ENCODE peak calls at places on chromosomes 3 and 15, in seven cellular contexts. One of them, this sample, is unnamed.

GRCh38 chr15:69009353-69009752 is 5.1 kb upstream of the NOX5 start:
- DNase-seq in choroid plexus epithelial cell: no peak
- DNase-seq in H7: no peak
- DNase-seq in endodermal cell: no peak
- DNase-seq in IMR-90: no peak
- DNase-seq in GM23248: no peak
- DNase-seq in ovary: no peak
- DNase-seq in this sample: no peak

GRCh38 chr3:31550452-31551251 is 17.9 kb downstream of the STT3B start:
- DNase-seq in choroid plexus epithelial cell: peak; percentile 53
- DNase-seq in H7: peak; percentile 32
- DNase-seq in endodermal cell: no peak
- DNase-seq in IMR-90: peak; percentile 40
- DNase-seq in GM23248: peak; percentile 57
- DNase-seq in ovary: no peak
- DNase-seq in this sample: no peak

GRCh38 chr3:25182794-25183193 is 245.3 kb upstream of the RARB start:
- DNase-seq in choroid plexus epithelial cell: peak; percentile 4
- DNase-seq in H7: no peak
- DNase-seq in endodermal cell: no peak
- DNase-seq in IMR-90: no peak
- DNase-seq in GM23248: no peak
- DNase-seq in ovary: no peak
- DNase-seq in this sample: no peak

GRCh38 chr15:76187151-76187550 is 124.1 kb downstream of the ETFA start:
- DNase-seq in choroid plexus epithelial cell: no peak
- DNase-seq in H7: no peak
- DNase-seq in endodermal cell: no peak
- DNase-seq in IMR-90: no peak
- DNase-seq in GM23248: no peak
- DNase-seq in ovary: no peak
- DNase-seq in this sample: no peak

GRCh38 chr15:40344631-40345120 is 3.9 kb upstream of the CCDC9B start:
- DNase-seq in choroid plexus epithelial cell: peak; percentile 76
- DNase-seq in H7: peak; percentile 94
- DNase-seq in endodermal cell: peak; percentile 85
- DNase-seq in IMR-90: peak; percentile 69
- DNase-seq in GM23248: peak; percentile 84
- DNase-seq in ovary: peak; percentile 75
- DNase-seq in this sample: peak; percentile 58

GRCh38 chr3:194112120-194113106 is 23.5 kb upstream of the HES1 start:
- DNase-seq in choroid plexus epithelial cell: no peak
- DNase-seq in H7: peak; percentile 26
- DNase-seq in endodermal cell: no peak
- DNase-seq in IMR-90: no peak
- DNase-seq in GM23248: no peak
- DNase-seq in ovary: no peak
- DNase-seq in this sample: no peak

GRCh38 chr15:69296606-69297005 is 2.1 kb upstream of the PAQR5 start:
- DNase-seq in choroid plexus epithelial cell: no peak
- DNase-seq in H7: no peak
- DNase-seq in endodermal cell: no peak
- DNase-seq in IMR-90: no peak
- DNase-seq in GM23248: no peak
- DNase-seq in ovary: no peak
- DNase-seq in this sample: no peak

GRCh38 chr3:128723477-128723876 is 2.5 kb upstream of the RAB7A start:
- DNase-seq in choroid plexus epithelial cell: no peak
- DNase-seq in H7: no peak
- DNase-seq in endodermal cell: no peak
- DNase-seq in IMR-90: no peak
- DNase-seq in GM23248: no peak
- DNase-seq in ovary: no peak
- DNase-seq in this sample: no peak

GRCh38 chr3:34200576-34200975 is 402.1 kb downstream of the PDCD6IP start:
- DNase-seq in choroid plexus epithelial cell: no peak
- DNase-seq in H7: no peak
- DNase-seq in endodermal cell: no peak
- DNase-seq in IMR-90: no peak
- DNase-seq in GM23248: no peak
- DNase-seq in ovary: no peak
- DNase-seq in this sample: peak; percentile 36

GRCh38 chr3:185365281-185366211 is 2.6 kb downstream of the MAP3K13 start:
- DNase-seq in choroid plexus epithelial cell: no peak
- DNase-seq in H7: no peak
- DNase-seq in endodermal cell: no peak
- DNase-seq in IMR-90: no peak
- DNase-seq in GM23248: no peak
- DNase-seq in ovary: no peak
- DNase-seq in this sample: no peak

GRCh38 chr3:51622868-51623267 is 48.2 kb upstream of the TEX264 start:
- DNase-seq in choroid plexus epithelial cell: peak; percentile 85
- DNase-seq in H7: no peak
- DNase-seq in endodermal cell: no peak
- DNase-seq in IMR-90: peak; percentile 72
- DNase-seq in GM23248: peak; percentile 52
- DNase-seq in ovary: peak; percentile 47
- DNase-seq in this sample: no peak

GRCh38 chr3:31106204-31106603 is 211.7 kb upstream of the GADL1 start:
- DNase-seq in choroid plexus epithelial cell: peak; percentile 75
- DNase-seq in H7: no peak
- DNase-seq in endodermal cell: no peak
- DNase-seq in IMR-90: peak; percentile 74
- DNase-seq in GM23248: peak; percentile 94
- DNase-seq in ovary: no peak
- DNase-seq in this sample: no peak

GRCh38 chr3:171967137-171967783 is 72.1 kb upstream of the FNDC3B start:
- DNase-seq in choroid plexus epithelial cell: peak; percentile 72
- DNase-seq in H7: no peak
- DNase-seq in endodermal cell: no peak
- DNase-seq in IMR-90: peak; percentile 90
- DNase-seq in GM23248: peak; percentile 91
- DNase-seq in ovary: no peak
- DNase-seq in this sample: no peak

GRCh38 chr15:43067717-43068461 is 37.9 kb downstream of the UBR1 start:
- DNase-seq in choroid plexus epithelial cell: peak; percentile 20
- DNase-seq in H7: peak; percentile 25
- DNase-seq in endodermal cell: no peak
- DNase-seq in IMR-90: peak; percentile 52
- DNase-seq in GM23248: peak; percentile 46
- DNase-seq in ovary: no peak
- DNase-seq in this sample: peak; percentile 11

GRCh38 chr3:69051796-69052566 is at the start of gene TMF1:
- DNase-seq in choroid plexus epithelial cell: peak; percentile 100
- DNase-seq in H7: peak; percentile 90
- DNase-seq in endodermal cell: peak; percentile 99
- DNase-seq in IMR-90: peak; percentile 99
- DNase-seq in GM23248: peak; percentile 100
- DNase-seq in ovary: peak; percentile 98
- DNase-seq in this sample: peak; percentile 99

GRCh38 chr15:89754361-89755154 is 3.5 kb upstream of the MESP1 start:
- DNase-seq in choroid plexus epithelial cell: no peak
- DNase-seq in H7: no peak
- DNase-seq in endodermal cell: no peak
- DNase-seq in IMR-90: peak; percentile 28
- DNase-seq in GM23248: no peak
- DNase-seq in ovary: no peak
- DNase-seq in this sample: no peak

GRCh38 chr3:69665026-69665739 is 74.1 kb upstream of the MITF start:
- DNase-seq in choroid plexus epithelial cell: peak; percentile 72
- DNase-seq in H7: no peak
- DNase-seq in endodermal cell: peak; percentile 67
- DNase-seq in IMR-90: no peak
- DNase-seq in GM23248: peak; percentile 49
- DNase-seq in ovary: no peak
- DNase-seq in this sample: no peak

GRCh38 chr3:16398542-16399126 is 114.9 kb downstream of the RFTN1 start:
- DNase-seq in choroid plexus epithelial cell: no peak
- DNase-seq in H7: no peak
- DNase-seq in endodermal cell: no peak
- DNase-seq in IMR-90: no peak
- DNase-seq in GM23248: no peak
- DNase-seq in ovary: no peak
- DNase-seq in this sample: no peak

GRCh38 chr3:9583792-9584191 is 30.2 kb upstream of the LHFPL4 start:
- DNase-seq in choroid plexus epithelial cell: no peak
- DNase-seq in H7: no peak
- DNase-seq in endodermal cell: no peak
- DNase-seq in IMR-90: no peak
- DNase-seq in GM23248: no peak
- DNase-seq in ovary: no peak
- DNase-seq in this sample: no peak

GRCh38 chr3:98039322-98040024 is 4.4 kb upstream of the GABRR3 start:
- DNase-seq in choroid plexus epithelial cell: peak; percentile 95
- DNase-seq in H7: peak; percentile 16
- DNase-seq in endodermal cell: peak; percentile 91
- DNase-seq in IMR-90: peak; percentile 87
- DNase-seq in GM23248: peak; percentile 83
- DNase-seq in ovary: no peak
- DNase-seq in this sample: peak; percentile 88
- H3K4me3 ChIP-seq in choroid plexus epithelial cell: peak overlapping the region; percentile 55
- H3K4me3 ChIP-seq in H7: peak overlapping the region; percentile 28
- H3K4me3 ChIP-seq in endodermal cell: peak overlapping the region; percentile 79
- H3K4me3 ChIP-seq in IMR-90: peak overlapping the region; percentile 66
- H3K4me3 ChIP-seq in GM23248: peak overlapping the region; percentile 83
- H3K4me3 ChIP-seq in ovary: peak overlapping the region; percentile 28
- H3K4me3 ChIP-seq in this sample: peak overlapping the region; percentile 44

DNA sequence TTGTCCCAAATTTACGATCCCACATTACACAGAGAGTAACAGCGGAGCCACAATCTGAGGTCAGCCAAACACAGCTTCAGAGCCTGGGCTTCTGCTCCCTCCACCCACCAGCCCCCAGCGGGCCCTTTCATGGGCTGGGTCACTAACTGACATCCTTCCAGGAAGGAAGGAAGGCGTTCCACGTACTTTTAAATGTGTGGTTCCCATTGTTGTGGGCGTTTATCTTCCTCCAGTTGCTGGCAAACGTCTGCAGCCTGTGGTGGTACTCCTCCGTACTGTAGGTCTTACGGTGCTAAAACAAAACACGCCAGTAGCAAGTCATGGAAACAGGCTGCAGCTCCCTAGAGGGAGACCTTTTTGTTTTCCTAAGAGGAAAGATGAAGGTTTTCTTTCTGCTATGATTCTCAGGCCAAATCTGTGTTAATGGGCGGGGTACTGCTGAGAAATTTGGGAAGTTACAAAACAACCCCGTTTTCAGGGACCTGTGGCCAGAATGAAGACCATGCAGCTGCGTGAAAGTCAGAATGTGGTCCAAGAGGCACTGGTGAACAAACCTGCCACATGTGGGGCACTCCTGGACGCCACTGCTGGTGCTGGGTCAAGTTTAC is 7.6 kb downstream of the CTSH start:
- DNase-seq in choroid plexus epithelial cell: peak; percentile 35
- DNase-seq in H7: no peak
- DNase-seq in endodermal cell: no peak
- DNase-seq in IMR-90: no peak
- DNase-seq in GM23248: no peak
- DNase-seq in ovary: peak; percentile 74
- DNase-seq in this sample: peak; percentile 87
- H3K4me3 ChIP-seq in choroid plexus epithelial cell: no peak overlapping the region
- H3K4me3 ChIP-seq in H7: no peak overlapping the region
- H3K4me3 ChIP-seq in endodermal cell: no peak overlapping the region
- H3K4me3 ChIP-seq in IMR-90: no peak overlapping the region
- H3K4me3 ChIP-seq in GM23248: no peak overlapping the region
- H3K4me3 ChIP-seq in ovary: no peak overlapping the region
- H3K4me3 ChIP-seq in this sample: peak overlapping the region; percentile 35

GRCh38 chr3:192408721-192409151 is 318.6 kb downstream of the FGF12 start:
- DNase-seq in choroid plexus epithelial cell: no peak
- DNase-seq in H7: peak; percentile 83
- DNase-seq in endodermal cell: peak; percentile 87
- DNase-seq in IMR-90: no peak
- DNase-seq in GM23248: peak; percentile 0
- DNase-seq in ovary: no peak
- DNase-seq in this sample: no peak

GRCh38 chr3:192409203-192409837 is 318.0 kb downstream of the FGF12 start:
- DNase-seq in choroid plexus epithelial cell: no peak
- DNase-seq in H7: peak; percentile 80
- DNase-seq in endodermal cell: peak; percentile 90
- DNase-seq in IMR-90: no peak
- DNase-seq in GM23248: peak; percentile 28
- DNase-seq in ovary: peak; percentile 40
- DNase-seq in this sample: no peak

GRCh38 chr3:192408007-192408655 is 319.2 kb downstream of the FGF12 start:
- DNase-seq in choroid plexus epithelial cell: no peak
- DNase-seq in H7: peak; percentile 68
- DNase-seq in endodermal cell: peak; percentile 84
- DNase-seq in IMR-90: no peak
- DNase-seq in GM23248: peak; percentile 8
- DNase-seq in ovary: no peak
- DNase-seq in this sample: no peak

GRCh38 chr3:192410684-192410960 is 316.7 kb downstream of the FGF12 start:
- DNase-seq in choroid plexus epithelial cell: no peak
- DNase-seq in H7: no peak
- DNase-seq in endodermal cell: no peak
- DNase-seq in IMR-90: no peak
- DNase-seq in GM23248: no peak
- DNase-seq in ovary: no peak
- DNase-seq in this sample: no peak

GRCh38 chr3:192409838-192410683 is 317.3 kb downstream of the FGF12 start:
- DNase-seq in choroid plexus epithelial cell: no peak
- DNase-seq in H7: peak; percentile 57
- DNase-seq in endodermal cell: peak; percentile 81
- DNase-seq in IMR-90: no peak
- DNase-seq in GM23248: peak; percentile 3
- DNase-seq in ovary: no peak
- DNase-seq in this sample: no peak
- H3K4me3 ChIP-seq in choroid plexus epithelial cell: peak overlapping the region; percentile 46
- H3K4me3 ChIP-seq in H7: peak overlapping the region; percentile 79
- H3K4me3 ChIP-seq in endodermal cell: peak overlapping the region; percentile 91
- H3K4me3 ChIP-seq in IMR-90: no peak overlapping the region
- H3K4me3 ChIP-seq in GM23248: no peak overlapping the region
- H3K4me3 ChIP-seq in ovary: peak overlapping the region; percentile 38
- H3K4me3 ChIP-seq in this sample: no peak overlapping the region

DNA sequence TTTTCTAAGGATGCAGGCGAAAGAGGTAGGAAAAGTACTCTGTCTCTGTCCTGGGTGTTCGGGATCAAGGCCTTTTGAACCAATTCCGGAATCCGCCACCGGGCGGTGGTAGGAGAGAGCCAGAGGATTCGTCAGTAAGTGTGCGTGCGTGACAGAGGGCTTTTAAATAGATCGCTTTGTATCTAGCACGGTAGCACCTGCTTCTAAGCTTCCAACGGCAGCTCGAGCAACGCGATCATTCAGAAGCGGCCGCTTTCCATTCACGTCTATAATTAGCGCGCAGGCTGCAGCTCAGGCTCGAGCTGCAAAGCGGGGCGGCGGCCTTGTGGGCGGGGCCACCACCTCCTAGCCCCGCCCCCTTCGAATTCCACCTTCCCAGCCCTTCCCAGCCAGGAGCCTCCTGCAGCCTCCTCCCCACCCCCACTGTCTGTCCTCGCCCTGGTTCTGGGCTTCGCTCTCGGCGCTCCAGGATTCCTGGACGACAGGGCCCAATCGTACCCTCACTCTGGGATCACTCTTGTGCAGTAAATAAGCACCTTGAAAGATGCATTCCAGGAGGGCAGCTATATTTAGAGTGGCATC is 224.3 kb upstream of the TPRG1 start:
- DNase-seq in choroid plexus epithelial cell: peak; percentile 92
- DNase-seq in H7: peak; percentile 94
- DNase-seq in endodermal cell: peak; percentile 95
- DNase-seq in IMR-90: peak; percentile 63
- DNase-seq in GM23248: peak; percentile 89
- DNase-seq in ovary: peak; percentile 93
- DNase-seq in this sample: no peak
- H3K4me3 ChIP-seq in choroid plexus epithelial cell: peak overlapping the region; percentile 54
- H3K4me3 ChIP-seq in H7: peak overlapping the region; percentile 51
- H3K4me3 ChIP-seq in endodermal cell: peak overlapping the region; percentile 78
- H3K4me3 ChIP-seq in IMR-90: peak overlapping the region; percentile 36
- H3K4me3 ChIP-seq in GM23248: peak overlapping the region; percentile 66
- H3K4me3 ChIP-seq in ovary: peak overlapping the region; percentile 45
- H3K4me3 ChIP-seq in this sample: no peak overlapping the region

This sample was measured in Jurkat, Clone E6-1.